ENCODE peak calls at places on chromosomes 12 and 14, in four cellular contexts. Y, Q, P and W are unnamed samples.

GRCh38 chr14:34359423-34360120 is 102.5 kb downstream of the SPTSSA start:
- DNase-seq in Y (no peak), Q (no peak), P (no peak), W (no peak)

GRCh38 chr12:98154850-98155249 is 360.5 kb upstream of the TMPO start:
- DNase-seq in Y (peak), Q (no peak), P (no peak), W (peak)

GRCh38 chr12:63420206-63420644 is 248.1 kb downstream of the DPY19L2 start:
- DNase-seq in Y (peak), Q (peak), P (peak), W (peak)

GRCh38 chr14:79656496-79656895 is 554.8 kb downstream of the DIO2 start:
- DNase-seq in Y (no peak), Q (no peak), P (no peak), W (no peak)

GRCh38 chr12:78308701-78309100 is 478.0 kb downstream of the NAV3 start:
- DNase-seq in Y (no peak), Q (no peak), P (no peak), W (no peak)

GRCh38 chr14:23620177-23620702 is 15.9 kb upstream of the DHRS2 start:
- DNase-seq in Y (no peak), Q (no peak), P (no peak), W (no peak)

GRCh38 chr12:104846056-104846762 is 111.9 kb downstream of the SLC41A2 start:
- DNase-seq in Y (no peak), Q (no peak), P (no peak), W (no peak)

GRCh38 chr14:104639889-104640548 is 35.4 kb upstream of the TMEM179 start:
- DNase-seq in Y (peak), Q (peak), P (no peak), W (peak)

GRCh38 chr14:48575772-48576171 is 900.4 kb upstream of the MDGA2 start:
- DNase-seq in Y (no peak), Q (no peak), P (no peak), W (no peak)

GRCh38 chr12:23585156-23585781 is 364.2 kb downstream of the SOX5 start:
- DNase-seq in Y (no peak), Q (no peak), P (no peak), W (no peak)

GRCh38 chr12:31682136-31682962 is 22.9 kb downstream of the ETFBKMT start:
- DNase-seq in Y (peak), Q (peak), P (peak), W (peak)

GRCh38 chr12:46483572-46484395 is 111.2 kb upstream of the SLC38A2 start:
- DNase-seq in Y (peak), Q (peak), P (no peak), W (peak)

GRCh38 chr14:40368314-40368713 is 936.1 kb upstream of the FBXO33 start:
- DNase-seq in Y (no peak), Q (no peak), P (no peak), W (no peak)

GRCh38 chr12:7241404-7242005 is 52.0 kb downstream of the PEX5 start:
- DNase-seq in Y (no peak), Q (peak), P (no peak), W (no peak)

GRCh38 chr14:94904636-94905035 is 134.7 kb upstream of the GSC start:
- DNase-seq in Y (no peak), Q (no peak), P (no peak), W (no peak)

GRCh38 chr12:75623631-75624118 is 112.3 kb upstream of the KRR1 start:
- DNase-seq in Y (peak), Q (peak), P (no peak), W (peak)

GRCh38 chr12:40752011-40752410 is 59.8 kb downstream of the CNTN1 start:
- DNase-seq in Y (no peak), Q (no peak), P (no peak), W (peak)

GRCh38 chr12:56317675-56318074 is 1.9 kb upstream of the CNPY2 start:
- DNase-seq in Y (no peak), Q (peak), P (no peak), W (no peak)

GRCh38 chr12:88057994-88058718 is 29.0 kb upstream of the C12orf50 start:
- DNase-seq in Y (no peak), Q (no peak), P (no peak), W (no peak)

GRCh38 chr14:102652194-102652593 is 59.7 kb downstream of the RCOR1 start:
- DNase-seq in Y (no peak), Q (no peak), P (no peak), W (no peak)

GRCh38 chr14:67429651-67430205 is 17.8 kb upstream of the PLEK2 start:
- DNase-seq in Y (no peak), Q (no peak), P (no peak), W (no peak)

GRCh38 chr14:37594916-37595808 is at the start of the genes FOXA1 and TTC6:
- DNase-seq in Y (peak), Q (peak), P (no peak), W (peak)

GRCh38 chr12:48126953-48127630 is 7.9 kb downstream of the PFKM start:
- DNase-seq in Y (no peak), Q (no peak), P (no peak), W (no peak)

GRCh38 chr14:89125216-89125615 is 291.8 kb downstream of the FOXN3 start:
- DNase-seq in Y (no peak), Q (no peak), P (no peak), W (no peak)

GRCh38 chr14:103561381-103562134 is 899 bp downstream of the BAG5 start:
- DNase-seq in Y (no peak), Q (peak), P (no peak), W (peak)

GRCh38 chr12:118189761-118190181 is 53.8 kb downstream of the PEBP1 start:
- DNase-seq in Y (no peak), Q (no peak), P (no peak), W (no peak)

GRCh38 chr14:99100871-99101270 is 171.1 kb downstream of the BCL11B start:
- DNase-seq in Y (no peak), Q (no peak), P (no peak), W (no peak)

GRCh38 chr12:94280063-94280462 is 131.7 kb downstream of the PLXNC1 start:
- DNase-seq in Y (no peak), Q (no peak), P (no peak), W (no peak)

GRCh38 chr12:64066052-64066451 is 156.0 kb downstream of the KICS2 start:
- DNase-seq in Y (no peak), Q (no peak), P (no peak), W (peak)

GRCh38 chr14:91754819-91755218 is 22.9 kb upstream of the CATSPERB start:
- DNase-seq in Y (peak), Q (no peak), P (no peak), W (no peak)

GRCh38 chr14:69266572-69267345 is 6.8 kb downstream of the GALNT16 start:
- DNase-seq in Y (no peak), Q (no peak), P (no peak), W (no peak)

GRCh38 chr14:25484194-25484593 is 434.2 kb upstream of the STXBP6 start:
- DNase-seq in Y (no peak), Q (no peak), P (no peak), W (no peak)

GRCh38 chr14:103597623-103598372 is 31.2 kb upstream of the KLC1 start:
- DNase-seq in Y (no peak), Q (peak), P (no peak), W (no peak)

GRCh38 chr12:114769634-114770033 is 85.7 kb upstream of the TBX3 start:
- DNase-seq in Y (no peak), Q (no peak), P (no peak), W (peak)
- TF ChIP-seq CHD4 in Y (no peak), Q (no peak), P (no peak), W (no peak)

GRCh38 chr12:82099216-82099615 is 259.0 kb downstream of the CCDC59 start:
- DNase-seq in Y (no peak), Q (no peak), P (no peak), W (no peak)
- TF ChIP-seq CHD4 in Y (no peak), Q (no peak), P (no peak), W (no peak)

GRCh38 chr12:30043151-30043550 is 259.4 kb upstream of the TMTC1 start:
- DNase-seq in Y (no peak), Q (no peak), P (no peak), W (no peak)

GRCh38 chr12:30045171-30045570 is 261.4 kb upstream of the TMTC1 start:
- DNase-seq in Y (no peak), Q (no peak), P (no peak), W (no peak)

GRCh38 chr12:30046376-30046775 is 262.6 kb upstream of the TMTC1 start:
- DNase-seq in Y (no peak), Q (no peak), P (no peak), W (no peak)

GRCh38 chr12:30044206-30044605 is 260.5 kb upstream of the TMTC1 start:
- DNase-seq in Y (no peak), Q (no peak), P (no peak), W (no peak)

GRCh38 chr12:30047499-30048262 is 263.9 kb upstream of the TMTC1 start:
- DNase-seq in Y (no peak), Q (no peak), P (no peak), W (no peak)
- TF ChIP-seq CHD4 in Y (no peak), Q (no peak), P (no peak), W (no peak)

GRCh38 chr14:56349942-56350341 is 229.7 kb upstream of the TMEM260 start:
- DNase-seq in Y (no peak), Q (no peak), P (no peak), W (no peak)

GRCh38 chr14:56357478-56357877 is 222.1 kb upstream of the TMEM260 start:
- DNase-seq in Y (no peak), Q (no peak), P (no peak), W (no peak)

DNA sequence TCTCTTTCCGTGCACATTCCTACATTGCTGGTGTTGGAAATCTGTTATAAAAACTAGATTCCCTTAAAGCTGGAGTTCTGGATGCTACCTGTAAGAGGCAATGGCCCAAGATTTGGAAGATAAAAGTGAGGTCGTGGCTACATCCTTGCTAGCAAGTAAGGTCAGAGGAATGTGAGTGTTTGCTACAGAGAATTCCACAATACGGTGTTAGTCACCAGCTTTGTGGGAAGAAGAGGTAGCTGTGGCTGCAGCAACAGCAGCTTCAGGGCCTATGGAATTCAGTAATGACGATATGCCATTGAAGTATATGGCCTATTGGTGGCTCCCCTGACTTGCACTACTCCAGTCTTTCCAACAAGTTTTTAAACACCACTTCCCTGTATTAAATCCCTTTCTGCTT is 227.7 kb upstream of the TMEM260 start:
- DNase-seq in Y (peak), Q (no peak), P (no peak), W (no peak)
- TF ChIP-seq CHD4 in Y (no peak), Q (no peak), P (no peak), W (no peak)

GRCh38 chr14:100769035-100769939 is 42.6 kb downstream of the DLK1 start:
- DNase-seq in Y (no peak), Q (no peak), P (no peak), W (no peak)
- TF ChIP-seq CHD4 in Y (no peak), Q (no peak), P (no peak), W (no peak)

GRCh38 chr12:920676-921075 is 28.8 kb downstream of the RAD52 start:
- DNase-seq in Y (no peak), Q (no peak), P (no peak), W (no peak)
- TF ChIP-seq CHD4 in Y (no peak), Q (no peak), P (no peak), W (no peak)

GRCh38 chr12:115937345-115937744 is 340.1 kb downstream of the MED13L start:
- DNase-seq in Y (no peak), Q (no peak), P (no peak), W (no peak)

GRCh38 chr12:115934046-115934445 is 343.4 kb downstream of the MED13L start:
- DNase-seq in Y (no peak), Q (no peak), P (no peak), W (no peak)

GRCh38 chr12:115932073-115932472 is 345.4 kb downstream of the MED13L start:
- DNase-seq in Y (no peak), Q (no peak), P (no peak), W (no peak)

GRCh38 chr12:115938794-115939377 is 338.6 kb downstream of the MED13L start:
- DNase-seq in Y (no peak), Q (no peak), P (no peak), W (no peak)

DNA sequence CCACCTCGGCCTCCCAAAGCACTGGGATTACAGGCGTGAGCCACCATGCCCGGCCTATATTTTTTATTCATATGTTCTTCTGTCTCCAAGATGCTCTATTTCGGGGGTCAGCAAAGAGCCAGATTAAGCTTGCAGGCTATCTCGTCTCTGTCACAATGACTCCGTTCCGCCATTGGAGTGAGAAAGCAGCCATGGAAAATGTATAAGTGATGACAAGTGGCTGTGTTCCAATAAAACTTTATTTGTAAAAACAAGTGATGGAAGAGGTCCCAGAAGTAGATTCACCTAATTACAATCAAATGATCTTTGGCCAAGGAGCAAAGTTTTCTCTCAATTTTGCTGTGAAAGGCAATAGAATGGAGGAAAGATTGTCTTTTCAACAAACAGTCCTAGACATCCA is 342.6 kb downstream of the MED13L start:
- DNase-seq in Y (no peak), Q (no peak), P (no peak), W (no peak)
- TF ChIP-seq CHD4 in Y (no peak), Q (no peak), P (no peak), W (no peak)